ENCODE peak calls at places on chromosomes 3 and 15, in eight cellular contexts. One of them, this sample, is unnamed.
A peak's percentile ranks its signal among the peaks of the same experiment; 100 is the strongest.

GRCh38 chr15:67117356-67117755 is 52.0 kb downstream of the SMAD3 start:
- DNase-seq in IMR-90: peak; percentile 85
- DNase-seq in tibial artery: no peak
- DNase-seq in thyroid gland: no peak
- DNase-seq in pancreas: no peak
- DNase-seq in heart right ventricle: no peak
- DNase-seq in sigmoid colon: no peak
- DNase-seq in iPS DF 6.9: no peak
- DNase-seq in this sample: no peak

GRCh38 chr3:188358787-188359493 is 205.0 kb downstream of the LPP start:
- DNase-seq in heart right ventricle: no peak
- DNase-seq in IMR-90: no peak
- DNase-seq in thyroid gland: no peak
- DNase-seq in pancreas: no peak
- DNase-seq in tibial artery: no peak
- DNase-seq in iPS DF 6.9: no peak
- DNase-seq in sigmoid colon: no peak
- DNase-seq in this sample: no peak

GRCh38 chr3:190038050-190038631 is 82.6 kb downstream of the P3H2 start:
- DNase-seq in thyroid gland: peak; percentile 8
- DNase-seq in tibial artery: peak; percentile 40
- DNase-seq in heart right ventricle: peak; percentile 34
- DNase-seq in iPS DF 6.9: no peak
- DNase-seq in sigmoid colon: peak; percentile 71
- DNase-seq in pancreas: no peak
- DNase-seq in IMR-90: peak; percentile 88
- DNase-seq in this sample: no peak

GRCh38 chr3:61616586-61616985 is 55.2 kb downstream of the PTPRG start:
- DNase-seq in tibial artery: no peak
- DNase-seq in iPS DF 6.9: no peak
- DNase-seq in IMR-90: no peak
- DNase-seq in thyroid gland: no peak
- DNase-seq in sigmoid colon: no peak
- DNase-seq in pancreas: no peak
- DNase-seq in heart right ventricle: no peak
- DNase-seq in this sample: no peak

GRCh38 chr3:159418571-159419526 is 569.8 kb upstream of the IL12A start:
- DNase-seq in heart right ventricle: no peak
- DNase-seq in iPS DF 6.9: no peak
- DNase-seq in thyroid gland: no peak
- DNase-seq in IMR-90: peak; percentile 34
- DNase-seq in tibial artery: no peak
- DNase-seq in sigmoid colon: no peak
- DNase-seq in pancreas: no peak
- DNase-seq in this sample: no peak

GRCh38 chr15:48333553-48333952 is 2.3 kb downstream of the DUT start:
- DNase-seq in iPS DF 6.9: no peak
- DNase-seq in thyroid gland: no peak
- DNase-seq in pancreas: no peak
- DNase-seq in heart right ventricle: no peak
- DNase-seq in sigmoid colon: no peak
- DNase-seq in tibial artery: no peak
- DNase-seq in IMR-90: no peak
- DNase-seq in this sample: no peak

GRCh38 chr3:149042766-149043386 is 43.5 kb downstream of the HLTF start:
- DNase-seq in sigmoid colon: no peak
- DNase-seq in IMR-90: peak; percentile 72
- DNase-seq in pancreas: no peak
- DNase-seq in heart right ventricle: no peak
- DNase-seq in tibial artery: no peak
- DNase-seq in iPS DF 6.9: no peak
- DNase-seq in thyroid gland: no peak
- DNase-seq in this sample: no peak

GRCh38 chr15:65067645-65068416 is at the start of gene RASL12:
- DNase-seq in heart right ventricle: no peak
- DNase-seq in pancreas: no peak
- DNase-seq in IMR-90: no peak
- DNase-seq in thyroid gland: no peak
- DNase-seq in iPS DF 6.9: no peak
- DNase-seq in sigmoid colon: no peak
- DNase-seq in tibial artery: no peak
- DNase-seq in this sample: no peak

GRCh38 chr15:85583404-85584390 is 203.3 kb downstream of the AKAP13 start:
- DNase-seq in pancreas: no peak
- DNase-seq in iPS DF 6.9: no peak
- DNase-seq in sigmoid colon: peak; percentile 75
- DNase-seq in tibial artery: no peak
- DNase-seq in thyroid gland: peak; percentile 70
- DNase-seq in heart right ventricle: peak; percentile 61
- DNase-seq in IMR-90: peak; percentile 68
- DNase-seq in this sample: no peak

GRCh38 chr15:74322558-74323180 is 44.8 kb downstream of the CYP11A1 start:
- DNase-seq in heart right ventricle: peak; percentile 62
- DNase-seq in pancreas: peak; percentile 87
- DNase-seq in sigmoid colon: peak; percentile 82
- DNase-seq in tibial artery: peak; percentile 69
- DNase-seq in iPS DF 6.9: no peak
- DNase-seq in IMR-90: peak; percentile 58
- DNase-seq in thyroid gland: peak; percentile 64
- DNase-seq in this sample: peak; percentile 80

GRCh38 chr3:148648685-148649352 is 48.9 kb upstream of the AGTR1 start:
- DNase-seq in IMR-90: peak; percentile 74
- DNase-seq in sigmoid colon: no peak
- DNase-seq in heart right ventricle: no peak
- DNase-seq in pancreas: no peak
- DNase-seq in tibial artery: no peak
- DNase-seq in iPS DF 6.9: no peak
- DNase-seq in thyroid gland: no peak
- DNase-seq in this sample: no peak

GRCh38 chr15:57675481-57676181 is 30.9 kb upstream of the POLR2M start:
- DNase-seq in sigmoid colon: no peak
- DNase-seq in thyroid gland: peak; percentile 39
- DNase-seq in heart right ventricle: no peak
- DNase-seq in IMR-90: no peak
- DNase-seq in pancreas: no peak
- DNase-seq in iPS DF 6.9: no peak
- DNase-seq in tibial artery: no peak
- DNase-seq in this sample: no peak

GRCh38 chr3:149180057-149180573 is 41.5 kb downstream of the CP start:
- DNase-seq in heart right ventricle: peak; percentile 83
- DNase-seq in IMR-90: peak; percentile 100
- DNase-seq in iPS DF 6.9: no peak
- DNase-seq in sigmoid colon: peak; percentile 96
- DNase-seq in pancreas: no peak
- DNase-seq in thyroid gland: peak; percentile 83
- DNase-seq in tibial artery: peak; percentile 98
- DNase-seq in this sample: no peak

GRCh38 chr3:78912217-78912616 is 855.6 kb downstream of the ROBO1 start:
- DNase-seq in sigmoid colon: no peak
- DNase-seq in tibial artery: no peak
- DNase-seq in heart right ventricle: no peak
- DNase-seq in iPS DF 6.9: no peak
- DNase-seq in pancreas: no peak
- DNase-seq in IMR-90: no peak
- DNase-seq in thyroid gland: no peak
- DNase-seq in this sample: no peak

GRCh38 chr3:30512596-30512995 is 93.8 kb upstream of the TGFBR2 start:
- DNase-seq in iPS DF 6.9: no peak
- DNase-seq in heart right ventricle: no peak
- DNase-seq in IMR-90: peak; percentile 40
- DNase-seq in thyroid gland: no peak
- DNase-seq in tibial artery: no peak
- DNase-seq in sigmoid colon: no peak
- DNase-seq in pancreas: no peak
- DNase-seq in this sample: no peak

GRCh38 chr3:169660709-169661566 is 2.6 kb downstream of the MECOM start:
- DNase-seq in iPS DF 6.9: no peak
- DNase-seq in pancreas: no peak
- DNase-seq in sigmoid colon: no peak
- DNase-seq in heart right ventricle: peak; percentile 36
- DNase-seq in IMR-90: peak; percentile 46
- DNase-seq in tibial artery: no peak
- DNase-seq in thyroid gland: no peak
- DNase-seq in this sample: no peak

GRCh38 chr15:76393614-76394013 is 57.0 kb downstream of the ISL2 start:
- DNase-seq in pancreas: no peak
- DNase-seq in sigmoid colon: no peak
- DNase-seq in heart right ventricle: no peak
- DNase-seq in IMR-90: peak; percentile 16
- DNase-seq in iPS DF 6.9: no peak
- DNase-seq in tibial artery: no peak
- DNase-seq in thyroid gland: no peak
- DNase-seq in this sample: no peak

GRCh38 chr3:78267235-78267634 is 1227.3 kb downstream of the ROBO2 start:
- DNase-seq in IMR-90: no peak
- DNase-seq in pancreas: no peak
- DNase-seq in sigmoid colon: no peak
- DNase-seq in tibial artery: no peak
- DNase-seq in heart right ventricle: no peak
- DNase-seq in iPS DF 6.9: no peak
- DNase-seq in thyroid gland: no peak
- DNase-seq in this sample: no peak

GRCh38 chr3:69385723-69386483 is at the start of gene FRMD4B:
- DNase-seq in tibial artery: peak; percentile 70
- DNase-seq in pancreas: peak; percentile 89
- DNase-seq in IMR-90: no peak
- DNase-seq in heart right ventricle: peak; percentile 74
- DNase-seq in iPS DF 6.9: no peak
- DNase-seq in sigmoid colon: peak; percentile 84
- DNase-seq in thyroid gland: peak; percentile 94
- DNase-seq in this sample: peak; percentile 92

GRCh38 chr3:69385033-69385722 is 710 bp downstream of the FRMD4B start:
- DNase-seq in IMR-90: no peak
- DNase-seq in thyroid gland: no peak
- DNase-seq in heart right ventricle: no peak
- DNase-seq in tibial artery: no peak
- DNase-seq in iPS DF 6.9: no peak
- DNase-seq in pancreas: no peak
- DNase-seq in sigmoid colon: no peak
- DNase-seq in this sample: no peak

GRCh38 chr3:69388241-69388640 is 2.4 kb upstream of the FRMD4B start:
- DNase-seq in sigmoid colon: no peak
- DNase-seq in pancreas: no peak
- DNase-seq in iPS DF 6.9: no peak
- DNase-seq in IMR-90: no peak
- DNase-seq in thyroid gland: no peak
- DNase-seq in heart right ventricle: no peak
- DNase-seq in tibial artery: no peak
- DNase-seq in this sample: no peak

GRCh38 chr3:69386535-69387385 is 872 bp upstream of the FRMD4B start:
- DNase-seq in tibial artery: no peak
- DNase-seq in IMR-90: no peak
- DNase-seq in sigmoid colon: no peak
- DNase-seq in iPS DF 6.9: no peak
- DNase-seq in pancreas: no peak
- DNase-seq in heart right ventricle: no peak
- DNase-seq in thyroid gland: no peak
- DNase-seq in this sample: no peak

DNA sequence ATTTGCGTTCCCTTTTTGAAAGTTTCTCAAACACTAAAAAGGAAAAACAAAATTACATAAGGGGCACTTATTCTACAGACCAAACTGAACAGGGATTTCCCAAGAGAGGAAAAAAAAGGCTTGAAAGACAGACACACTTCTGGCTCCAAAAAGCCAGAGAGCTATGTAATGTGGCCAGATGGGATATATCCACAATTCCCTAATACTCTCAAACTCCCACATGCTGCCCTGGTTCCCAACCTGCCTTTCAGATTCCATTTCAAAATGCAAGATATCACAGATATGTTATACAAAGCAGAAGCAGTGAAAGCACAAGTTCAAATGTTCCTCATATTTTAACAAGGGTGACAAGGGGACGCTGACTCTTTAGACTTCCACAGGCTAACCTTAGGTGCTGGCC is 1.5 kb downstream of the FRMD4B start:
- DNase-seq in tibial artery: no peak
- DNase-seq in thyroid gland: no peak
- DNase-seq in iPS DF 6.9: no peak
- DNase-seq in sigmoid colon: no peak
- DNase-seq in pancreas: no peak
- DNase-seq in heart right ventricle: no peak
- DNase-seq in IMR-90: no peak
- DNase-seq in this sample: no peak
- H3K4me3 ChIP-seq in tibial artery: peak overlapping the region; percentile 58
- H3K4me3 ChIP-seq in thyroid gland: no peak overlapping the region
- H3K4me3 ChIP-seq in iPS DF 6.9: no peak overlapping the region
- H3K4me3 ChIP-seq in sigmoid colon: peak overlapping the region; percentile 46
- H3K4me3 ChIP-seq in pancreas: no peak overlapping the region
- H3K4me3 ChIP-seq in heart right ventricle: no peak overlapping the region
- H3K4me3 ChIP-seq in IMR-90: no peak overlapping the region
- H3K4me3 ChIP-seq in this sample: peak overlapping the region; percentile 56

DNA sequence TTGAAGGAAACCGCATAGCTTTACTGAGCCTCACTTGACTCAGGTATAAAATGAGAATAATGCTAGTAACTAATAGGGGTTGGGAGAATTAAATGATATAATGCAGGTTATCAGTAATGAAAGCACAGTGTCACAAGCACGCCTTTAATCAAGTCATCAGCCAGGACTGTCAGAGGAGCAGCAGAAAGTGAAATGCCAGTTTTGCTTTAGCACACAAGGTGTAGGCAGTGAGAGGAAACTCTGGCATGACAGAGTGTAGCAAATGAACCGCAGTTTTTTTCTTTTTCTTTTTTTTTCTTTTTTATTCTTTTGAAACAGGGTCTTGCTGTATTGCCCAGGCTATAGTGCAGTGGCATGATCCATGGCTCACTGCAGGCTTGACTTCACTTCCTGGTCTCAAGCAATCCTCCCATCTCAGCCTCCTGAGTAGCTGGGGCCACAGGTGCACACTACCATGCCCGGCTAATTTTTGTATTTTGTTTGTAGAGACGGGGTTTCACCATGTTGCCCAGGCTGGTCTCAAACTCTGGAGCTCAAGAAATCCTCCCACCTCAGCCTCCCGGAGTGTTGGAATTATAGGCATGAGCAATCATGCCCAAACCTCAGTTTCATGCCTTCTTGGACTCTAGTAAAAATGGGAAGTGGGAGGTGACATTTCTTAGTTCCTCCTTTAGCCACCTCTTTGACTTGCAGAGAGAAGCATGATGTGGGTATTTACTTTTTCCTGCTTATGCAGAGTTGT is 9.7 kb upstream of the SCAANT1 start:
- DNase-seq in pancreas: no peak
- DNase-seq in heart right ventricle: no peak
- DNase-seq in sigmoid colon: no peak
- DNase-seq in tibial artery: no peak
- DNase-seq in thyroid gland: no peak
- DNase-seq in iPS DF 6.9: no peak
- DNase-seq in IMR-90: no peak
- DNase-seq in this sample: no peak
- H3K27ac ChIP-seq in pancreas: no peak overlapping the region
- H3K27ac ChIP-seq in heart right ventricle: no peak overlapping the region
- H3K27ac ChIP-seq in sigmoid colon: no peak overlapping the region
- H3K27ac ChIP-seq in tibial artery: no peak overlapping the region
- H3K27ac ChIP-seq in thyroid gland: no peak overlapping the region
- H3K27ac ChIP-seq in iPS DF 6.9: no peak overlapping the region
- H3K27ac ChIP-seq in IMR-90: no peak overlapping the region
- H3K27ac ChIP-seq in this sample: no peak overlapping the region

GRCh38 chr3:98532275-98532637 is 478 bp downstream of the GPR15 start:
- DNase-seq in sigmoid colon: no peak
- DNase-seq in IMR-90: no peak
- DNase-seq in tibial artery: no peak
- DNase-seq in pancreas: no peak
- DNase-seq in iPS DF 6.9: no peak
- DNase-seq in thyroid gland: no peak
- DNase-seq in heart right ventricle: no peak
- DNase-seq in this sample: no peak
- H3K4me3 ChIP-seq in sigmoid colon: no peak overlapping the region
- H3K4me3 ChIP-seq in IMR-90: no peak overlapping the region
- H3K4me3 ChIP-seq in tibial artery: no peak overlapping the region
- H3K4me3 ChIP-seq in pancreas: no peak overlapping the region
- H3K4me3 ChIP-seq in iPS DF 6.9: no peak overlapping the region
- H3K4me3 ChIP-seq in thyroid gland: no peak overlapping the region
- H3K4me3 ChIP-seq in heart right ventricle: no peak overlapping the region
- H3K4me3 ChIP-seq in this sample: no peak overlapping the region

GRCh38 chr15:69719527-69719926 is 266.9 kb downstream of the RPLP1 start:
- DNase-seq in IMR-90: no peak
- DNase-seq in thyroid gland: no peak
- DNase-seq in heart right ventricle: peak; percentile 21
- DNase-seq in iPS DF 6.9: no peak
- DNase-seq in tibial artery: peak; percentile 48
- DNase-seq in pancreas: no peak
- DNase-seq in sigmoid colon: no peak
- DNase-seq in this sample: no peak
- H3K27ac ChIP-seq in IMR-90: no peak overlapping the region
- H3K27ac ChIP-seq in thyroid gland: no peak overlapping the region
- H3K27ac ChIP-seq in heart right ventricle: peak overlapping the region; percentile 21
- H3K27ac ChIP-seq in iPS DF 6.9: no peak overlapping the region
- H3K27ac ChIP-seq in tibial artery: no peak overlapping the region
- H3K27ac ChIP-seq in pancreas: no peak overlapping the region
- H3K27ac ChIP-seq in sigmoid colon: no peak overlapping the region
- H3K27ac ChIP-seq in this sample: no peak overlapping the region